ENCODE peak calls at places on chromosome 12, in four cellular contexts. One of them, this sample, is unnamed.

GRCh38 chr12:76688001-76688400 is 75.9 kb upstream of the ZDHHC17 start:
- DNase-seq in choroid plexus epithelial cell: peak
- DNase-seq in iPS-NIHi11: peak
- DNase-seq in T-cell: no peak
- DNase-seq in this sample: no peak

GRCh38 chr12:6829532-6830220 is 1.5 kb downstream of the P3H3 start:
- DNase-seq in choroid plexus epithelial cell: no peak
- DNase-seq in iPS-NIHi11: peak
- DNase-seq in T-cell: no peak
- DNase-seq in this sample: no peak

GRCh38 chr12:29155079-29155478 is 6.0 kb downstream of the FAR2 start:
- DNase-seq in choroid plexus epithelial cell: peak
- DNase-seq in iPS-NIHi11: no peak
- DNase-seq in T-cell: no peak
- DNase-seq in this sample: no peak

GRCh38 chr12:112368856-112369255 is 13.4 kb downstream of the HECTD4 start:
- DNase-seq in choroid plexus epithelial cell: no peak
- DNase-seq in iPS-NIHi11: no peak
- DNase-seq in T-cell: no peak
- DNase-seq in this sample: no peak

GRCh38 chr12:63018273-63018672 is 83.3 kb upstream of the PPM1H start:
- DNase-seq in choroid plexus epithelial cell: no peak
- DNase-seq in iPS-NIHi11: no peak
- DNase-seq in T-cell: no peak
- DNase-seq in this sample: no peak

GRCh38 chr12:62760779-62761178 is 174.2 kb downstream of the PPM1H start:
- DNase-seq in choroid plexus epithelial cell: peak
- DNase-seq in iPS-NIHi11: no peak
- DNase-seq in T-cell: no peak
- DNase-seq in this sample: no peak

GRCh38 chr12:95336387-95337067 is 118.9 kb downstream of the VEZT start:
- DNase-seq in choroid plexus epithelial cell: peak
- DNase-seq in iPS-NIHi11: peak
- DNase-seq in T-cell: no peak
- DNase-seq in this sample: no peak

GRCh38 chr12:92098594-92099370 is 46.9 kb downstream of the BTG1 start:
- DNase-seq in choroid plexus epithelial cell: no peak
- DNase-seq in iPS-NIHi11: no peak
- DNase-seq in T-cell: no peak
- DNase-seq in this sample: no peak